ENCODE peak calls at places on chromosomes 5 and 9, in seven cellular contexts. C is A549, K is non-pigmented ciliary epithelial cell, F is HFFc6, M is nucleus accumbens, L is heart right ventricle, G is NAMALWA. H is an unnamed sample.

GRCh38 chr5:43034591-43034968 is 5.5 kb downstream of the ANXA2R start:
- DNase-seq in L (no peak), G (no peak), F (peak; percentile 37), C (no peak), K (no peak), M (no peak), H (no peak)

GRCh38 chr5:173964491-173964890 is 24.5 kb upstream of the C5orf47 start:
- DNase-seq in G (no peak), K (no peak), F (no peak), M (no peak), C (no peak), L (no peak), H (no peak)

GRCh38 chr9:137804908-137805356 is 72.7 kb upstream of the CACNA1B start:
- DNase-seq in K (no peak), G (no peak), M (no peak), C (no peak), F (peak; percentile 7), L (no peak), H (no peak)

GRCh38 chr9:135213566-135213965 is 126.1 kb downstream of the OLFM1 start:
- DNase-seq in K (no peak), G (no peak), M (no peak), F (no peak), C (no peak), L (no peak), H (no peak)

GRCh38 chr5:68339921-68340321 is 124.4 kb downstream of the PIK3R1 start:
- DNase-seq in L (no peak), G (no peak), C (no peak), F (peak; percentile 35), M (no peak), K (no peak), H (no peak)

GRCh38 chr5:65299841-65300240 is 181.9 kb downstream of the ADAMTS6 start:
- DNase-seq in K (peak; percentile 83), M (no peak), C (no peak), L (no peak), F (peak; percentile 86), G (no peak), H (no peak)

GRCh38 chr5:154214236-154215106 is 23.9 kb downstream of the GALNT10 start:
- DNase-seq in G (no peak), M (no peak), L (no peak), C (peak; percentile 32), K (no peak), F (peak; percentile 55), H (no peak)

GRCh38 chr5:137649228-137649890 is 86.5 kb downstream of the KLHL3 start:
- DNase-seq in K (no peak), C (no peak), G (no peak), F (peak; percentile 15), L (peak; percentile 44), M (no peak), H (no peak)

GRCh38 chr5:132473019-132473531 is 17.5 kb downstream of the IRF1 start:
- DNase-seq in F (no peak), L (no peak), G (peak; percentile 63), M (no peak), C (no peak), K (no peak), H (peak; percentile 50)

GRCh38 chr9:8784813-8785212 is 985.2 kb upstream of the DMAC1 start:
- DNase-seq in F (no peak), L (no peak), C (no peak), K (no peak), G (no peak), M (no peak), H (no peak)

GRCh38 chr9:87708989-87709706 is 16.8 kb upstream of the CTSL start:
- DNase-seq in C (no peak), K (no peak), L (no peak), G (no peak), F (no peak), M (no peak), H (no peak)

GRCh38 chr9:126844085-126844484 is 16.4 kb upstream of the ZBTB34 start:
- DNase-seq in C (no peak), K (peak; percentile 34), G (no peak), F (peak; percentile 78), L (no peak), M (no peak), H (no peak)

GRCh38 chr5:66527478-66527877 is 68.7 kb upstream of the MAST4 start:
- DNase-seq in K (no peak), L (no peak), G (no peak), F (no peak), C (no peak), M (no peak), H (no peak)

GRCh38 chr5:123220616-123221146 is 131.6 kb downstream of the PRDM6 start:
- DNase-seq in K (no peak), G (no peak), F (no peak), C (no peak), M (no peak), L (no peak), H (no peak)

GRCh38 chr9:89786650-89787049 is 181.8 kb downstream of the GADD45G start:
- DNase-seq in G (no peak), M (no peak), C (no peak), L (peak; percentile 46), K (no peak), F (no peak), H (no peak)

GRCh38 chr5:111517853-111518501 is 5.6 kb upstream of the STARD4 start:
- DNase-seq in K (no peak), G (no peak), M (no peak), C (no peak), F (no peak), L (no peak), H (no peak)

GRCh38 chr9:71752928-71753327 is 15.4 kb downstream of the CEMIP2 start:
- DNase-seq in M (no peak), C (no peak), K (no peak), G (no peak), F (no peak), L (no peak), H (no peak)

GRCh38 chr5:173923236-173924104 is 35.3 kb downstream of the CPEB4 start:
- DNase-seq in G (no peak), M (no peak), L (no peak), C (no peak), K (peak; percentile 28), F (peak; percentile 58), H (no peak)

GRCh38 chr5:137462816-137463520 is 36.2 kb downstream of the SPOCK1 start:
- DNase-seq in F (no peak), L (no peak), G (no peak), K (no peak), M (no peak), C (no peak), H (no peak)

GRCh38 chr5:73759771-73760170 is 133.8 kb downstream of the ARHGEF28 start:
- DNase-seq in F (no peak), G (no peak), L (no peak), K (no peak), M (no peak), C (no peak), H (no peak)

GRCh38 chr9:4235951-4236804 is 63.7 kb downstream of the GLIS3 start:
- DNase-seq in G (no peak), L (no peak), M (no peak), K (no peak), C (peak; percentile 89), F (peak; percentile 18), H (no peak)

GRCh38 chr5:118354806-118355205 is 633.5 kb downstream of the DTWD2 start:
- DNase-seq in F (no peak), L (no peak), M (no peak), C (no peak), G (no peak), K (no peak), H (no peak)

GRCh38 chr9:136093995-136094881 is 851 bp downstream of the NACC2 start:
- DNase-seq in G (no peak), F (peak; percentile 40), L (peak; percentile 85), C (peak; percentile 81), M (no peak), K (no peak), H (no peak)

GRCh38 chr5:180704362-180704761 is 35.5 kb downstream of the OR2Y1 start:
- DNase-seq in F (no peak), K (peak; percentile 2), L (no peak), M (no peak), C (peak; percentile 62), G (no peak), H (no peak)

GRCh38 chr9:128505414-128505765 is 871 bp downstream of the GLE1 start:
- DNase-seq in C (no peak), L (no peak), F (peak; percentile 35), M (no peak), G (no peak), K (no peak), H (no peak)

GRCh38 chr5:74966151-74967050 is 86.0 kb downstream of the GCNT4 start:
- DNase-seq in L (no peak), C (no peak), F (peak; percentile 27), M (no peak), K (no peak), G (no peak), H (no peak)

GRCh38 chr5:73499187-73499586 is 945 bp downstream of the BTF3 start:
- DNase-seq in C (no peak), G (peak; percentile 15), K (no peak), L (no peak), F (no peak), M (no peak), H (no peak)

GRCh38 chr9:109014267-109015025 is 1.1 kb upstream of the CTNNAL1 start:
- DNase-seq in M (no peak), L (peak; percentile 20), K (no peak), G (peak; percentile 22), F (peak; percentile 28), C (peak; percentile 17), H (no peak)

H was measured in activated B cell treated with CpG ODN at 0.5 μM for 24 hours.